ENCODE peak calls at places on chromosome 1, in eight cellular contexts. A is fibroblast of the aortic adventitia, S is WTC11, T is lower leg skin, E is nephron progenitor cell, F is uterus, O is OCI-LY7, X is coronary artery. V is an unnamed sample.

GRCh38 chr1:240414237-240414636 is 197.7 kb downstream of the GREM2 start:
- DNase-seq in A (peak), S (no peak), T (no peak), E (no peak), F (no peak), O (no peak), X (no peak), V (no peak)

GRCh38 chr1:236060286-236060685 is 4.6 kb downstream of the NID1 start:
- DNase-seq in A (no peak), S (no peak), T (no peak), E (no peak), F (no peak), O (no peak), X (no peak), V (no peak)

GRCh38 chr1:19599810-19600209 is 44.3 kb upstream of the NBL1 start:
- DNase-seq in A (no peak), S (no peak), T (no peak), E (no peak), F (no peak), O (no peak), X (no peak), V (no peak)

GRCh38 chr1:200960948-200961340 is 62.6 kb downstream of the KIF21B start:
- DNase-seq in A (no peak), S (no peak), T (peak), E (no peak), F (no peak), O (peak), X (peak), V (no peak)

GRCh38 chr1:95742591-95743089 is 508.6 kb downstream of the RWDD3 start:
- DNase-seq in A (peak), S (no peak), T (peak), E (no peak), F (no peak), O (no peak), X (no peak), V (no peak)

GRCh38 chr1:234477373-234478151 is 1.4 kb downstream of the TARBP1 start:
- DNase-seq in A (no peak), S (no peak), T (no peak), E (no peak), F (no peak), O (no peak), X (no peak), V (no peak)

GRCh38 chr1:4877426-4877825 is 223.0 kb downstream of the AJAP1 start:
- DNase-seq in A (no peak), S (no peak), T (no peak), E (no peak), F (no peak), O (no peak), X (no peak), V (no peak)

GRCh38 chr1:14113841-14114567 is 414.0 kb downstream of the PRDM2 start:
- DNase-seq in A (peak), S (peak), T (no peak), E (peak), F (no peak), O (peak), X (no peak), V (peak)

GRCh38 chr1:214445846-214446614 is 105.4 kb downstream of the PTPN14 start:
- DNase-seq in A (peak), S (no peak), T (no peak), E (no peak), F (no peak), O (no peak), X (no peak), V (no peak)

GRCh38 chr1:88552226-88552625 is 131.8 kb upstream of the PKN2 start:
- DNase-seq in A (no peak), S (no peak), T (no peak), E (no peak), F (no peak), O (no peak), X (no peak), V (no peak)
- TF ChIP-seq CTCF in A (no peak), S (no peak), T (no peak), E (no peak), F (no peak), O (peak), X (no peak), V (no peak)

DNA sequence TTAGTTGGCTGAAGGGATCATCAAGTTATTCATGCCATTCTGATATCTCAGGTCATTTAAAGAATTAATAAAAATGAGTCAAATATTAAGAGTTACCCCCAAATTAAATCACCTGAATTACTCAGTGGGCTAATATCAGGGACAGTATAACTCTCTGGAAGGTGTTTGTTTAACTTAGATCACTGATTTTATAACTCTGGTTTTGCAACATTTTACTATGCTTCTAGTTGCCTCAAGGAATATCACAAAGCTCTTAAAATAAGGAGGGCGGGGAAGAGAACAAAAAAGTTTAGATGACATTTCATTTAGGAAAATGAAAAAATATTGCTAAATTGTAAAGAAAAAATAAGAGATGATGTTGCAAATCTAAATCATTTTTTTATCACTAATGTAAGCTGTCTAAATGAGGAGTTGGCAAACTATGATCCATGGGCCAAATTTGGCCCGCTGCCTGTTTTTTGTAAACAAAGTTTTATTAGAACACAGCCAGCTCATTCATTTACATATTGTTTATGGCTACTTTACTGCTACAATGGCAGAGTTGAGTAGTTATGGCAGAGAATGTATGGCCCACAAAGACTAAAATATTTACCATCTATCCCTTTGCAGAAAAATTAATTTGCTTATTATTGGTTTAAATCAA is 31.9 kb upstream of the SLC19A2 start:
- DNase-seq in A (no peak), S (no peak), T (no peak), E (no peak), F (no peak), O (no peak), X (no peak), V (no peak)
- TF ChIP-seq CTCF in A (no peak), S (no peak), T (no peak), E (no peak), F (no peak), O (no peak), X (no peak), V (no peak)

GRCh38 chr1:1778827-1779675 is 781 bp upstream of the NADK start:
- DNase-seq in A (no peak), S (peak), T (peak), E (peak), F (no peak), O (peak), X (no peak), V (peak)
- TF ChIP-seq CTCF in A (no peak), S (no peak), T (no peak), E (peak), F (no peak), O (peak), X (no peak), V (no peak)

DNA sequence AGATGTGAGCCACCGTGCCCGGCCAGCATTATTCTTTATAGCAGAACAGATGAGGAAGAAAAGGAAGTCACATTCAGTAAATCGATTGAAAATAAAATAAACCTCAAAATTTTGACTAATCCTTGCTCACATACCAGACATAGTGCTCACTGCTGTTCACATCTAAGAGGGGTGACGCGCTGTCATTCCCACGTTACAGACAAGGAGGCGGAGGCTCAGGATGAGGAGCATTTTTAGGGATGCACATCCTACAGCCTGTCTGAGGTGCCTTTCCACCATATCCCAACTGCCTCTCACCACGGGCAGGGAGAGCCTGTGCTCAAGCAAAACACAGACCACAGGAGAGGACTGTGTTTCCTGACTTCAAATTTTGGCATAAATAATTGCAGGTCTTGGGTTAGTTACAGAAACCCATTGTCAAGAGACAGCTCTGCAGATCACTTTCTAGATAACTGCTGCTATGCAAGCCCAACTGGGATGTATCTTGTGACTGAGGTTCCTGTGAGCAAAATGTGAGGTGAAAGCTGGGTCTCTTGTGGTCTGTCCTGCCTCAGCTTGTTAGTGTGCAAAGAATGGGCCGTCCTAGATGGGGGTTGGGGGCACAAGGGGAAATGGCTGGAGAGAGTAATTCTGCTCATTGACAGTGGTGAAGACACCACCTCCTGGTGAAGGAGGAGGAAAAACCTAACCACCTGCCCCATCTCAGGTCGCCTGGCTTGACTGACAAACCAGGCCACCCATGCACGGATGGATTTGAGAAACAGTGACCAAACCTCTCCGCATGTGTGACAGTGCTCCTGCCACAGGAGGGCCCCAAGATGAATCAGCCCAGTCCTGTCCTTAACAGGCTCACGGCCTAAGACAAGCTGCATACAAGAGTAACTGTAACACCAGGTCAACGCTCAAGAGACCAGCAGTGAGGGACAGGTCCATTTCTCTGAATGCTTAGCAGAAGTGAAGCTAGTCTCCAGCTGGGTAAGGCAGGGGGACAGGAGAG is 8.2 kb downstream of the TNN start:
- DNase-seq in A (no peak), S (no peak), T (no peak), E (no peak), F (no peak), O (no peak), X (no peak), V (no peak)
- TF ChIP-seq CTCF in A (no peak), S (no peak), T (no peak), E (no peak), F (no peak), O (no peak), X (no peak), V (no peak)

GRCh38 chr1:114670083-114671010 is 498 bp upstream of the DENND2C start:
- DNase-seq in A (peak), S (peak), T (peak), E (peak), F (peak), O (peak), X (peak), V (peak)
- TF ChIP-seq CTCF in A (peak), S (no peak), T (no peak), E (no peak), F (peak), O (no peak), X (peak), V (no peak)

V was measured in gastrocnemius medialis.